ENCODE peak calls at places on chromosomes 4 and X, in ten cellular contexts. U is SK-N-SH, H is ovary, V is A549, Y is upper lobe of left lung, J is GM12878, B is HepG2, X is K562, C is tibial nerve, E is esophagus muscularis mucosa. R is an unnamed sample. For H3K4me1, the result is how much of the 10 kb centered on the place peaks cover.

GRCh38 chrX:41634284-41634683 is 54.5 kb upstream of the GPR34 start:
- DNase-seq in H (no peak), E (no peak), V (no peak), B (no peak), J (no peak), Y (no peak), U (no peak), C (no peak), X (no peak), R (no peak)

GRCh38 chrX:39309018-39309620 is 507.9 kb downstream of the MID1IP1 start:
- DNase-seq in C (peak), E (no peak), V (no peak), J (no peak), U (no peak), Y (no peak), X (no peak), H (peak), B (no peak), R (no peak)

GRCh38 chr4:8364848-8365350 is 75.6 kb downstream of the ACOX3 start:
- DNase-seq in E (no peak), Y (no peak), C (no peak), J (no peak), B (no peak), X (no peak), H (no peak), U (no peak), V (no peak), R (peak)

GRCh38 chr4:122747883-122748282 is 15.4 kb downstream of the BBS12 start:
- DNase-seq in H (no peak), U (no peak), V (no peak), B (no peak), C (no peak), E (no peak), Y (no peak), X (no peak), J (no peak), R (no peak)

GRCh38 chr4:187065396-187065795 is 341.7 kb upstream of the FAT1 start:
- DNase-seq in C (no peak), X (no peak), U (no peak), E (no peak), Y (no peak), V (no peak), B (no peak), H (no peak), J (no peak), R (no peak)

GRCh38 chrX:153922932-153923857 is 2.9 kb downstream of the ARHGAP4 start:
- DNase-seq in B (no peak), X (no peak), Y (peak), U (peak), J (no peak), H (peak), E (no peak), V (peak), C (peak), R (peak)

GRCh38 chr4:72496119-72496518 is 72.9 kb downstream of the ADAMTS3 start:
- DNase-seq in C (no peak), B (no peak), J (no peak), V (no peak), X (no peak), Y (no peak), H (no peak), U (no peak), E (no peak), R (no peak)

GRCh38 chr4:159360549-159360948 is 257.7 kb downstream of the RAPGEF2 start:
- DNase-seq in E (no peak), V (no peak), C (no peak), B (no peak), H (no peak), Y (no peak), J (no peak), U (no peak), X (no peak), R (no peak)

GRCh38 chrX:24341795-24342194 is 18.6 kb upstream of the SUPT20HL1 start:
- DNase-seq in Y (no peak), B (no peak), U (no peak), J (no peak), X (no peak), E (no peak), H (no peak), C (no peak), V (no peak), R (no peak)

DNA sequence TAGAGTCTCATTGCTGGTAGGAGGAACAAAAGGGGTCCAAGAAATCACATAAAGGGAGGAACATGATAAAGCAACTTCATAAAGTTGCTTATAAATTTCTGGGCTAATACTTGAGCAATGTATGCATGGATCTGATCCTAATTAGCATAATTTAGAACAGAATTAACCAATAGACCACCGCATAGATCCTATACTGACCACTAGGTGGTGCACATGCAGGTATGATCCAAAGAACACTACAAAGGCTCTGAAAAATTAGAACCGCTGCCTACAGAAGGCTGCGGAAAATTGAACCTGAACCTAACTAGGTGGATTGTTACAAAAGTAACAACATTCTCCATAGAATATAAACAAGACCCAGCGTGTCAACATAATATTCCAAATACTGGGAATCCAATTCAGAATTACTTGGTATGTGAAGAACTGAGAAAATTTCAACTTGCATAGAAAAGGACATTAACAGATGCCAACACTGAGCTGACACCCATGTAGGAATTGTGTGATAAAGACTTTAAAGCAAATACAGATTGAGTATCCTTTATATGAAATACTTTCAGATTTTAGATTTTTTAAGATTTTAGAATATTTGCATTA is 23.3 kb downstream of the BRCC3 start:
- DNase-seq in E (no peak), C (no peak), H (no peak), Y (no peak), J (no peak), V (no peak), X (peak), B (peak), U (peak), R (no peak)
- TF ChIP-seq EP300 in E (no peak), C (no peak), H (no peak), Y (no peak), J (no peak), V (no peak), X (no peak), B (no peak), U (no peak), R (no peak)

DNA sequence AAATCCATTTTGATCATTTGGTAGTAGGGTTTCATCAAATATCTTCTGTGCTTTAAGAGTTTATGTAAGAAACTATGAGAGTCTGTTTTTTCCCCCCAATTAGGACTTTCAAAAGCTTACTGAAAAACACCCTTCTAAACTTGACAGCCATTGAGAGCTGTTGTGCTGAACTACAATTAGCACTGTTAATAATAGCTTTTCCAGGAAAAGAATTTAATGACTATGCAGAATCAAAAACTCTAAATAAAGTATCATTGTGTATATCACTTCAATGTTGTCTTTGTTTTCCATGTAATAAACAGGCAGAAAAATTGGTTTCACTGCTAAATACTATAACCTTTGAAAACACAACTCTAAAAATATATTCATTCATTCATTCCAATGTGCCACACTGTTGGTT is 121.4 kb upstream of the PDE5A start:
- DNase-seq in C (no peak), H (no peak), Y (no peak), E (no peak), V (no peak), U (no peak), X (no peak), B (no peak), J (no peak), R (no peak)
- H3K4me1 ChIP-seq in C (under half), H (under half), Y (under half), E (under half), V (under half), U (under half), X (under half), B (under half), J (under half), R (under half)

DNA sequence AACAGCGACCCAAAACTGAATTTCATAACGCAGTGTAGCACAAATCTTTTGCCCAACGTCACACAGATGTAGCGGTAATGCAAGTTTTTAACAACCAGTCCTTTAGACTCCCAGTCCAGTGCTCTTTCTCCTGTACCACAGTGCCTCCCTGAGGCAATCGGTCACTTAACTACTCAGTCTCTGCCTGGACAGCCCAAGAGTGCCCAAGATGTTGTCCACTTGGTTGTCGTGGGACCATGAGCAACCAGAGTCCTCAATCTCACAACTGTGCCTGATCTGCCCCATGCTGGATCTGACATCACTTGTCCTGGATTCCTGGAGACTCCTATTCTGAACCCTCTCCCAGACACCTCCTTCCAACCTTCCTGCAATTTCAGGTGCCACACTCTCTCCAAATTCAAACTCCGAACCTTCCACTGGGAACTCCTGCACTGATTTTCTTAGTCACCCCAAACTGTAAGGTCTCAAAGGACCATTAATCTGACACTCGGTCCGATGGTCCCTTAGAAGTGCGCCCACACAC is 702 bp downstream of the MMGT1 start:
- DNase-seq in X (peak), E (no peak), C (no peak), H (peak), Y (peak), B (no peak), J (no peak), V (peak), U (no peak), R (no peak)
- TF ChIP-seq EP300 in X (no peak), E (no peak), C (no peak), H (no peak), Y (no peak), B (no peak), J (no peak), V (no peak), U (no peak), R (no peak)

GRCh38 chr4:1766336-1767057 is 26.6 kb upstream of the FGFR3 start:
- DNase-seq in U (peak), B (peak), X (peak), J (no peak), E (no peak), V (peak), C (no peak), Y (peak), H (no peak), R (no peak)
- H3K4me1 ChIP-seq in U (under half), B (half or more), X (under half), J (under half), E (under half), V (under half), C (under half), Y (under half), H (under half), R (half or more)

DNA sequence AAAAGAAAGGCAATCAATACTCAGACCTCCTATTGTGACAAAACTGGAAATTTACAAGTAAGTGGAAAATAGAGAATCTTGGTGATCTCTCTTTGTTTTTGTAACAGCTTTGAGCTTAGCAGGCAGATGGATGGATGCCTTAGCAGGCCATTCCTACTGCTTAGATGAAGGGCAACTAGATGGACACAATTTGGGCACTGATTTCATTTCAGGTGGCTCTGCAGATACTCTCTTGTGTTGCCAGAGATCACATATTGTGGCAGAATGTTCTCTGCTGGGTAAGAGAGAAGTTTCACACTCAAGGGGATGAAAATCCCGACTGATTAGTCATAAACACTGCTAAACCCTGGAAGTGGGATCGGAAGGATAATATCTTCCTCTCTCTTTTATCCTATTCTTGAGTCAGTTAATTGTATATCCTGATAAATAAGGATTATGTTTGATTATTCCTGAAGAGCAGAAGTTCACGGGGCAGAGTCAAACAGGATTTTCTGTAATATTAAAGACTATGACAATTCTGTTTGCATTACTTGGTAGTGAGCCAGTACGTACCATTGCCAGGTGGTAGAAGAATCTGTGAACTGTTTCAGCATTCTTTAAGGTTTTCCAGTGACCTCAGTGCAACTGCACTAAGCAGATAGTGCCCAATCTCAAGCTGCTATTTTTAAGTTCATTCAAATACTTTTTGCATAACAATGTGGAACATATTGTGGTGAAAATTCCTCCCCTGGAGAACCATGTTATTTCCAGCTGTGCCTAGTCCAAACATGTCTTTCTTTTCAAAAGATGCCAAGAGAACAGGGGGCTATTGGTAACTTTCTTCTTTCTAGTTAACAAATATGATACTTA is 974.3 kb downstream of the FSTL5 start:
- DNase-seq in U (no peak), J (no peak), X (no peak), H (no peak), C (no peak), E (no peak), Y (no peak), V (no peak), B (no peak), R (no peak)
- TF ChIP-seq EP300 in U (no peak), J (no peak), X (no peak), H (no peak), C (no peak), E (no peak), Y (no peak), V (no peak), B (no peak), R (no peak)

R was measured in suprapubic skin.